ENCODE peak calls at places on chromosomes 13 and 19, in six cellular contexts. M is AG10803; P is CD4-positive, alpha-beta T cell; V is transverse colon; H is lung; T is pancreas. X is an unnamed sample.

GRCh38 chr13:33388254-33388998 is 102.9 kb upstream of the STARD13 start:
- DNase-seq in H (no peak), P (no peak), V (no peak), M (peak; percentile 4), T (no peak), X (no peak)

GRCh38 chr19:12766051-12766521 is 9.3 kb downstream of the HOOK2 start:
- DNase-seq in T (peak; percentile 63), P (no peak), H (peak; percentile 88), V (peak; percentile 93), M (peak; percentile 63), X (peak; percentile 93)

GRCh38 chr19:44356383-44357111 is at the start of gene ZNF112:
- DNase-seq in M (peak; percentile 89), V (peak; percentile 90), T (peak; percentile 95), P (no peak), H (peak; percentile 92), X (peak; percentile 93)

GRCh38 chr13:77751513-77752456 is 54.3 kb downstream of the SLAIN1 start:
- DNase-seq in H (no peak), M (peak; percentile 43), T (peak; percentile 20), V (no peak), P (peak; percentile 14), X (no peak)

GRCh38 chr19:53879145-53880037 is 2.6 kb upstream of the PRKCG start:
- DNase-seq in P (peak; percentile 68), V (peak; percentile 91), H (peak; percentile 88), T (peak; percentile 89), M (peak; percentile 80), X (peak; percentile 100)

GRCh38 chr19:31592456-31592855 is 243.2 kb upstream of the TSHZ3 start:
- DNase-seq in V (no peak), M (no peak), T (no peak), H (no peak), P (no peak), X (peak; percentile 68)

GRCh38 chr19:49591731-49592485 is 926 bp downstream of the PRR12 start:
- DNase-seq in P (peak; percentile 31), T (peak; percentile 65), V (peak; percentile 50), H (peak; percentile 52), M (peak; percentile 39), X (no peak)

GRCh38 chr19:36245210-36246005 is 30.5 kb downstream of the ZNF146 start:
- DNase-seq in T (no peak), M (no peak), P (no peak), V (no peak), H (no peak), X (no peak)

DNA sequence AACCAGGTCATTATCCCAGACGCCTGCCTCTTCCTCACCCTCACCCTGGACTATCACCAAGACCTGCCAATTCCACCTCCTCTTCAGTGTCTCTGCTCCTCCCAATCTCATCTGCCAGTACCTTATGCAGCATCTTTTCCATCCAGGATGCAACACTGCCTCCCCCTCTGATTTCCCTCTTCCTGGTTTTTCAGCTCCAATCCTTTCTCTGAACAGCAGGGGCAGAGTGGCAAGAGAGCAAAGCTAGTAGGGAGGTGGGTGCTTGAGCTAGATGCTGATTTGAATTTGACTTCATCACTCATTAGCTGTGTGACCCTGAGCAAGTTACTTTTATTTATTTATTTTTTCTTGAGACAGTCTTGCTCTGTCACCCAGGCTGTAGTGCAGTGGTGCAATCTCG is 25.6 kb upstream of the CABP5 start:
- DNase-seq in H (no peak), T (no peak), M (no peak), P (no peak), V (no peak), X (no peak)
- TF ChIP-seq CTCF in H (no peak), T (no peak), M (no peak), P (no peak), V (no peak), X (no peak)

GRCh38 chr13:98484289-98485219 is 92.4 kb downstream of the STK24 start:
- DNase-seq in H (peak; percentile 92), T (peak; percentile 91), V (peak; percentile 90), P (peak; percentile 55), M (peak; percentile 94), X (peak; percentile 89)

GRCh38 chr13:98485561-98485960 is 91.3 kb downstream of the STK24 start:
- DNase-seq in P (no peak), H (no peak), M (no peak), V (no peak), T (no peak), X (no peak)

GRCh38 chr13:98482476-98483444 is 94.1 kb downstream of the STK24 start:
- DNase-seq in P (no peak), T (peak; percentile 70), M (peak; percentile 86), V (peak; percentile 71), H (peak; percentile 57), X (no peak)

GRCh38 chr13:98481511-98481951 is 95.4 kb downstream of the STK24 start:
- DNase-seq in M (no peak), T (no peak), P (no peak), V (no peak), H (no peak), X (no peak)

GRCh38 chr13:98483636-98484288 is 93.1 kb downstream of the STK24 start:
- DNase-seq in V (no peak), M (peak; percentile 25), H (no peak), P (no peak), T (peak; percentile 15), X (no peak)
- TF ChIP-seq CTCF in V (no peak), M (peak; percentile 4), H (no peak), P (no peak), T (no peak), X (peak; percentile 30)

DNA sequence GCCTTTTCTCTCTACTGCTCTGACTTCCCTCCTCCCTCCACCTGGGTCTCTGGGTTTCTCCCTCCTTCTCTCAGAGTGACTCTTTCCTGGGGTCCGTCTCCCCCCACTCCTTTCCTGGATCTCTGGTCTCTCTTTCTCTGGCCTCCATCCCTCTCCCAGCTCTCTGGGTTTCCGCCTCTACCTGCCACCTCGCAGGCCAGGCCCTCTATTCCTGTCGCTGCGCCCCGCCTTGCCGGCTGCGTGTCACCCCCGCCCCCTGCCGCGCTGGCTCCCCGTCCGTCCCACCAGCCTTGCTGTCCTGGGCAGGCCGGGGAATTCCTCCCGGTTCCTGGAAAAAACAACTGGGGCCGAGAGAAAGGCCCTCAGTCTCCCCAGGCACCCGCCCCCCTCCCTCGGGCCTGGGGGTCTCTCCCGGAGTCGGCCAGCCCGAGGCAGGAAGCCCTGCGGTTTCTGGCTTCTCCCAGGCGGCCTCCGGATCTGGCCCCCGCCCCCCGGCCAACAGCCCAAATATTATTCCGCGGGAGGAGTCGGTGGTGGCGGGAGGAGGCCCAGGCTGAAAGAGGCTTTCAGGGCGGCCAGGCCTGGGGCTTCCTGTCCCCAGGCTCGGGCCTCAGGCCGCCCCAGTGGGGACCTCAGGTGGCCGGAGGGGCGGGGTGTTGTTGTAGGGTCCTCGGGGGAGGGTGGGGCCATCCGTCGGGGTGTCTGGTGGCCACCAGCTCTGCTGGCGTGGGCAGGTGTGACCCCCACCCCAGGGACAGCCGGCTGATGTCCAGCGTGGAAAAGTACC is 9.3 kb downstream of the IRF2BP1 start:
- DNase-seq in P (no peak), T (peak; percentile 84), V (peak; percentile 57), H (no peak), M (peak; percentile 49), X (no peak)
- TF ChIP-seq CTCF in P (no peak), T (no peak), V (no peak), H (no peak), M (no peak), X (no peak)

DNA sequence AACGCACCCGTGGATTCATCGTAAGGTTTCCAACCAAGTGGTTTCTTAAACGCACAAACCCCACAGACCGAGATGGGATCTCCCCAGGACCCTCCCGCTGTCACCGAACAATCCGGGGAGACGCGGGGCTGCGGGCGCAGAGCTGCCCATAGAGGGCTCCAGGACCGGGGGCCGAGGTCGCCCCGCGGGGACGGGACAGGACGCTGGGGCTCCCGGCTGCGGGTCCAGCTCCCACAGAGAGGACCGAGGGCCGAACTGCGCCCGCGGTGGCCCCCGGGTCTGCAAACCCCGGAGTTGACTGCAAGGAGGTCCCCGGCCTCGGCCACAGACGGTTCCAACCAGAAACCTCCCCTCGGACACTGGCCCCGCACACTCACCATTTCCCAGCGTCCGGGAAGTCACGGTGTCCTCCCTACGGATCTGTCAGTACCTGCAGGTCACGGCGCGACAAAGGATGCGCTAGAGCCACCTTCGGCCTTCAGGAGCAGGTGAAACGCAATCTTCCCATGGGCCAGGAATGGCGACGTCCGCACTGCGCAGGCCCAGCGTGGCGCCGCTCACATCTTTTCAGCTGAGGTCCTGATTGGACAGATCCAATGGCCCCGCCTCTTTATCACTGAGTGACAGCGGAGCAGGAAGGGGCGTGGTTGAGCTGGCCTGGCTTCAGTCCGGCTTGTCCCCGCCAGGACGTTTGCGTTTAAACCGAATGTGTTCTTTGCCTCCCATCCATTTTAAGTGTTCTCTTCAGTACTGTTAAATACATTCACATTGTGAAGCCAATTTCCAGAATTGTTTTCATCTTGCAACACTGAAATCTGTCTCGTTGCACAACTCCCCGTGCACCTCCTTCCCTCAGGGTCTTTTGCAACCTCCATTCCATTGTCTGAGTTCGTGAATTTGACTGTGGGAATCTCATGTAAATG is at the start of gene ZNF14:
- DNase-seq in P (peak; percentile 85), M (peak; percentile 89), T (peak; percentile 95), H (peak; percentile 95), V (peak; percentile 95), X (peak; percentile 96)
- TF ChIP-seq CTCF in P (no peak), M (peak; percentile 8), T (no peak), H (no peak), V (peak; percentile 13), X (peak; percentile 29)

GRCh38 chr19:52601025-52601973 is 31.2 kb downstream of the ZNF701 start:
- DNase-seq in T (peak; percentile 94), H (peak; percentile 95), M (peak; percentile 89), P (peak; percentile 90), V (peak; percentile 98), X (peak; percentile 97)
- TF ChIP-seq CTCF in T (no peak), H (peak; percentile 2), M (peak; percentile 31), P (peak; percentile 66), V (peak; percentile 35), X (peak; percentile 56)

DNA sequence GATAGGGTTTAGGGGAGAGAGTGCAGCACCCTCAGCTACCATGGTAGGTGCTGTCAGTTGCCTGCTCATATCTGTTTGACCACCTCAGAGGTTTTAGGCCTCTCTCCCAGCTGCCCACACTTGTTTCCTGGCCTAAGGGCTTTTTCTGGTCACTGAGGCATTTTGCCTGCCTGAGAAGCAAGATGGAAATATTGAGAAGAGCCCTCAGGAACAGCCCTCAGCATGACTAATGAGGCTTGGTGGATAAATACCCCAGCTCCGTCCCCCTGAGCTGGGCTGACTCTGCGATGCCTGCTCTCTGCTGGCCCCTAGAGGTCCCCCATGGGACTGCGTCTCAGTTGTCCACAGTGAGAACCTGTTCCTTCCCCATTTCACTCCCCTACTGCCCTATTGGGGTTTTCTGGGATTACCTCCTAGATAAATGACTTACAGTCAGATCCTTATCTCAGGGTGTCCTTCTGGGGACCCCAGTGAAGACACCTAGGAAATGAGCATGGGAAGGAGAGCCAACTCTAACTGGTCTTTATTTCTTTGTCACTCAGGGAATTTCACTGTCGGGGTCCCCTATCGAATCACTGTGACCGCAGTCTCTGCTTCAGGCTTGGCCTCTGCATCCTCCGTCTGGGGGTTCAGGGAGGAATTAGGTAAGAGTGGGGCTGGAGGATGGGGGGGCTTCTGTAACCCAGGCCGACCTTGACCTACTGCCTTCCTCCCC is 13.3 kb downstream of the PALM3 start:
- DNase-seq in M (no peak), P (peak; percentile 64), V (peak; percentile 72), T (no peak), H (peak; percentile 68), X (no peak)
- TF ChIP-seq CTCF in M (peak; percentile 75), P (peak; percentile 97), V (peak; percentile 76), T (peak; percentile 60), H (peak; percentile 62), X (peak; percentile 69)

GRCh38 chr19:42542791-42543190 is 14.5 kb upstream of the CEACAM1 start:
- DNase-seq in P (no peak), M (no peak), T (no peak), H (no peak), V (no peak), X (no peak)
- TF ChIP-seq CTCF in P (no peak), M (no peak), T (no peak), H (no peak), V (no peak), X (no peak)